ENCODE peak calls at places on chromosomes 5 and 9, in nine cellular contexts. A is heart left ventricle, L is A549, Y is tibial nerve, I is uterus, E is spleen, W is prostate gland, M is stomach, T is HCT116. F is an unnamed sample.

GRCh38 chr5:136032564-136032963 is 3.8 kb downstream of the TGFBI start:
- DNase-seq in A (no peak), L (peak; percentile 69), Y (peak; percentile 72), I (peak; percentile 11), E (peak; percentile 10), W (no peak), M (no peak), T (no peak), F (peak; percentile 38)

GRCh38 chr9:116767219-116767618 is 80.1 kb downstream of the TRIM32 start:
- DNase-seq in A (no peak), L (no peak), Y (no peak), I (no peak), E (no peak), W (no peak), M (no peak), T (no peak), F (no peak)

GRCh38 chr5:18197734-18198133 is 563.5 kb downstream of the TAF11L14 start:
- DNase-seq in A (no peak), L (no peak), Y (no peak), I (no peak), E (no peak), W (no peak), M (no peak), T (no peak), F (no peak)

GRCh38 chr9:24036459-24036858 is 210.4 kb upstream of the ELAVL2 start:
- DNase-seq in A (no peak), L (no peak), Y (no peak), I (no peak), E (no peak), W (no peak), M (no peak), T (no peak), F (no peak)

GRCh38 chr5:143986567-143987242 is 174.7 kb downstream of the HMHB1 start:
- DNase-seq in A (no peak), L (no peak), Y (no peak), I (peak; percentile 21), E (no peak), W (no peak), M (no peak), T (no peak), F (no peak)

GRCh38 chr5:122788996-122789395 is 14.1 kb downstream of the SNX2 start:
- DNase-seq in A (no peak), L (no peak), Y (no peak), I (no peak), E (no peak), W (no peak), M (no peak), T (no peak), F (no peak)

GRCh38 chr5:150703767-150704166 is 2.9 kb upstream of the RBM22 start:
- DNase-seq in A (no peak), L (no peak), Y (no peak), I (no peak), E (no peak), W (no peak), M (no peak), T (no peak), F (no peak)

GRCh38 chr5:93359958-93360305 is 221.1 kb downstream of the NR2F1-AS1 start:
- DNase-seq in A (no peak), L (no peak), Y (no peak), I (no peak), E (no peak), W (no peak), M (no peak), T (no peak), F (no peak)

GRCh38 chr5:74631088-74631960 is 9.2 kb downstream of the ENC1 start:
- DNase-seq in A (no peak), L (peak; percentile 78), Y (no peak), I (no peak), E (no peak), W (no peak), M (no peak), T (no peak), F (no peak)

GRCh38 chr5:173969167-173970049 is 19.6 kb upstream of the C5orf47 start:
- DNase-seq in A (no peak), L (peak; percentile 95), Y (no peak), I (no peak), E (no peak), W (no peak), M (no peak), T (no peak), F (no peak)

GRCh38 chr5:1420211-1421195 is 24.7 kb downstream of the SLC6A3 start:
- DNase-seq in A (no peak), L (no peak), Y (no peak), I (no peak), E (peak; percentile 55), W (no peak), M (no peak), T (no peak), F (no peak)

GRCh38 chr9:137694962-137695875 is 76.4 kb downstream of the EHMT1 start:
- DNase-seq in A (peak; percentile 64), L (peak; percentile 61), Y (no peak), I (peak; percentile 35), E (no peak), W (peak; percentile 24), M (peak; percentile 68), T (no peak), F (no peak)

GRCh38 chr5:174459832-174460448 is 264.4 kb upstream of the MSX2 start:
- DNase-seq in A (no peak), L (no peak), Y (no peak), I (no peak), E (no peak), W (no peak), M (no peak), T (no peak), F (no peak)

GRCh38 chr9:134177624-134178393 is 13.4 kb upstream of the RNU6ATAC start:
- DNase-seq in A (peak; percentile 11), L (no peak), Y (no peak), I (peak; percentile 17), E (peak; percentile 67), W (no peak), M (no peak), T (no peak), F (no peak)

GRCh38 chr5:17828709-17829108 is 194.4 kb downstream of the TAF11L14 start:
- DNase-seq in A (no peak), L (peak; percentile 42), Y (peak; percentile 7), I (no peak), E (no peak), W (no peak), M (no peak), T (no peak), F (no peak)

GRCh38 chr5:88883566-88884434 is 816 bp upstream of the MEF2C start:
- DNase-seq in A (peak; percentile 85), L (peak; percentile 18), Y (peak; percentile 67), I (peak; percentile 67), E (peak; percentile 91), W (peak; percentile 26), M (peak; percentile 34), T (peak; percentile 50), F (peak; percentile 74)

GRCh38 chr9:124261787-124262595 is 4.2 kb downstream of the NEK6 start:
- DNase-seq in A (no peak), L (no peak), Y (no peak), I (no peak), E (no peak), W (no peak), M (no peak), T (no peak), F (no peak)

GRCh38 chr5:54580997-54581741 is 63.6 kb downstream of the SNX18 start:
- DNase-seq in A (no peak), L (no peak), Y (no peak), I (no peak), E (no peak), W (no peak), M (no peak), T (no peak), F (no peak)
- H3K27ac ChIP-seq in A (peak overlapping the region; percentile 33), L (no peak overlapping the region), Y (peak overlapping the region; percentile 83), I (peak overlapping the region; percentile 71), E (no peak overlapping the region), W (no peak overlapping the region), M (peak overlapping the region; percentile 76), T (no peak overlapping the region), F (peak overlapping the region; percentile 72)

GRCh38 chr5:160672521-160672920 is 179.5 kb downstream of the ATP10B start:
- DNase-seq in A (no peak), L (no peak), Y (no peak), I (no peak), E (no peak), W (no peak), M (no peak), T (no peak), F (no peak)
- TF ChIP-seq POLR2A in A (no peak), L (no peak), Y (no peak), I (no peak), E (no peak), W (no peak), M (no peak), T (no peak), F (no peak)

DNA sequence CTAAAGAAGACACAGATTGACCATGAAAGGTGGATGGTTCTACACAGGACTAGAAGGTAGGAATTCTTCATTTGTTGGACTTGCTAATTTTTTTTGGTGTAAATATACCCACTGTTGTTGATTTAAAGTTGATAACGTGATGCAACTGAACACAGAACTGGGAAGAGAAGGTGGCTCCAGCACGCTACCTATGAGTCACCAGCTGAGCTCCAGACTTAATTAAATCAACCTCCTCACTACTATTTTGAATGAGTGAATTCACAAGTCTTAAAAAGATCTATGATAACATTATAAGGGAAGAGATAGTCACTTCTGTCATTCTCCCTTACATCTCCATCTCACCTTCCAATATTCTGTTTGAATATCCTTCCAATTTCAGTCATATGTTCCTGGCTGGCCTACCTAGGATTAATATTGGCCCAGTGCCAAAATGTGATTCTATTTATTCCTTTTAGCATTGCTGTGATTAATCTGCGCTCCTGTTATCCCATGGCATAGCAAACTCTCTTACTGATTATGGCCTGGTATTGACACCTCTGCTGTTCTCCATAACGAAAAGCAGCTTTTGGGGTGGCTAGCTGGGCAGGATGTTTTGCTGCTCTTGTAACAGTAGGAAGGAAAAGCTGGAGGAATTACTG is 135.9 kb upstream of the CCDC152 start:
- DNase-seq in A (no peak), L (no peak), Y (no peak), I (no peak), E (no peak), W (no peak), M (no peak), T (no peak), F (no peak)
- H3K27ac ChIP-seq in A (no peak overlapping the region), L (no peak overlapping the region), Y (no peak overlapping the region), I (peak overlapping the region; percentile 4), E (peak overlapping the region; percentile 53), W (no peak overlapping the region), M (peak overlapping the region; percentile 50), T (no peak overlapping the region), F (no peak overlapping the region)

GRCh38 chr9:136009516-136009915 is 48.3 kb upstream of the UBAC1 start:
- DNase-seq in A (no peak), L (no peak), Y (no peak), I (no peak), E (peak; percentile 56), W (no peak), M (no peak), T (no peak), F (no peak)

GRCh38 chr9:136011376-136011702 is 50.2 kb upstream of the UBAC1 start:
- DNase-seq in A (no peak), L (no peak), Y (no peak), I (no peak), E (peak; percentile 72), W (no peak), M (no peak), T (no peak), F (no peak)

GRCh38 chr9:136010176-136010575 is 49.0 kb upstream of the UBAC1 start:
- DNase-seq in A (peak; percentile 22), L (no peak), Y (no peak), I (no peak), E (peak; percentile 73), W (no peak), M (no peak), T (no peak), F (no peak)

GRCh38 chr9:136011703-136012496 is 50.7 kb upstream of the UBAC1 start:
- DNase-seq in A (peak; percentile 93), L (no peak), Y (peak; percentile 76), I (peak; percentile 80), E (peak; percentile 87), W (no peak), M (peak; percentile 66), T (no peak), F (no peak)

GRCh38 chr9:136010615-136011341 is 49.6 kb upstream of the UBAC1 start:
- DNase-seq in A (peak; percentile 23), L (no peak), Y (no peak), I (no peak), E (peak; percentile 76), W (no peak), M (no peak), T (no peak), F (no peak)
- TF ChIP-seq POLR2A in A (no peak), L (no peak), Y (no peak), I (no peak), E (no peak), W (no peak), M (no peak), T (no peak), F (no peak)

F was measured in suprapubic skin.